ENCODE peak calls at places on chromosomes 7 and 10, in nine cellular contexts. One of them, this sample, is unnamed.

GRCh38 chr10:44922826-44923545 is 11.8 kb downstream of the TMEM72 start:
- DNase-seq in activated CD4-positive, alpha-beta T cell treated with anti-CD3 and anti-CD28 coated beads, Interleukin-2, amount 50 U/mL, for 4 hours: no peak
- DNase-seq in D341Med: no peak
- DNase-seq in activated gamma-delta T cell treated with Interleukin-2 at 50 U/mL for 16 hours: no peak
- DNase-seq in lung: no peak
- DNase-seq in fibroblast of lung: no peak
- DNase-seq in endothelial cell: no peak
- DNase-seq in Calu3: no peak
- DNase-seq in neural progenitor cell: no peak
- DNase-seq in this sample: no peak

GRCh38 chr7:28151965-28152364 is 28.6 kb downstream of the JAZF1 start:
- DNase-seq in activated CD4-positive, alpha-beta T cell treated with anti-CD3 and anti-CD28 coated beads, Interleukin-2, amount 50 U/mL, for 4 hours: no peak
- DNase-seq in D341Med: no peak
- DNase-seq in activated gamma-delta T cell treated with Interleukin-2 at 50 U/mL for 16 hours: no peak
- DNase-seq in lung: no peak
- DNase-seq in fibroblast of lung: peak
- DNase-seq in endothelial cell: no peak
- DNase-seq in Calu3: no peak
- DNase-seq in neural progenitor cell: no peak
- DNase-seq in this sample: no peak

GRCh38 chr7:57868771-57869483 is 418.9 kb downstream of the ZNF716 start:
- DNase-seq in activated CD4-positive, alpha-beta T cell treated with anti-CD3 and anti-CD28 coated beads, Interleukin-2, amount 50 U/mL, for 4 hours: no peak
- DNase-seq in D341Med: peak
- DNase-seq in activated gamma-delta T cell treated with Interleukin-2 at 50 U/mL for 16 hours: no peak
- DNase-seq in lung: no peak
- DNase-seq in fibroblast of lung: no peak
- DNase-seq in endothelial cell: no peak
- DNase-seq in Calu3: no peak
- DNase-seq in neural progenitor cell: no peak
- DNase-seq in this sample: no peak

GRCh38 chr10:129501652-129502436 is 34.8 kb downstream of the MGMT start:
- DNase-seq in activated CD4-positive, alpha-beta T cell treated with anti-CD3 and anti-CD28 coated beads, Interleukin-2, amount 50 U/mL, for 4 hours: no peak
- DNase-seq in D341Med: no peak
- DNase-seq in activated gamma-delta T cell treated with Interleukin-2 at 50 U/mL for 16 hours: no peak
- DNase-seq in lung: no peak
- DNase-seq in fibroblast of lung: no peak
- DNase-seq in endothelial cell: no peak
- DNase-seq in Calu3: no peak
- DNase-seq in neural progenitor cell: no peak
- DNase-seq in this sample: no peak

GRCh38 chr7:157564518-157565177 is 227.8 kb downstream of the DNAJB6 start:
- DNase-seq in activated CD4-positive, alpha-beta T cell treated with anti-CD3 and anti-CD28 coated beads, Interleukin-2, amount 50 U/mL, for 4 hours: no peak
- DNase-seq in D341Med: no peak
- DNase-seq in activated gamma-delta T cell treated with Interleukin-2 at 50 U/mL for 16 hours: no peak
- DNase-seq in lung: no peak
- DNase-seq in fibroblast of lung: peak
- DNase-seq in endothelial cell: no peak
- DNase-seq in Calu3: no peak
- DNase-seq in neural progenitor cell: no peak
- DNase-seq in this sample: no peak

GRCh38 chr10:31358688-31359330 is 39.8 kb downstream of the ZEB1 start:
- DNase-seq in activated CD4-positive, alpha-beta T cell treated with anti-CD3 and anti-CD28 coated beads, Interleukin-2, amount 50 U/mL, for 4 hours: no peak
- DNase-seq in D341Med: no peak
- DNase-seq in activated gamma-delta T cell treated with Interleukin-2 at 50 U/mL for 16 hours: no peak
- DNase-seq in lung: no peak
- DNase-seq in fibroblast of lung: peak
- DNase-seq in endothelial cell: no peak
- DNase-seq in Calu3: no peak
- DNase-seq in neural progenitor cell: no peak
- DNase-seq in this sample: no peak

GRCh38 chr7:4461511-4461910 is 220.6 kb upstream of the FOXK1 start:
- DNase-seq in activated CD4-positive, alpha-beta T cell treated with anti-CD3 and anti-CD28 coated beads, Interleukin-2, amount 50 U/mL, for 4 hours: no peak
- DNase-seq in D341Med: no peak
- DNase-seq in activated gamma-delta T cell treated with Interleukin-2 at 50 U/mL for 16 hours: no peak
- DNase-seq in lung: no peak
- DNase-seq in fibroblast of lung: no peak
- DNase-seq in endothelial cell: no peak
- DNase-seq in Calu3: no peak
- DNase-seq in neural progenitor cell: no peak
- DNase-seq in this sample: no peak

GRCh38 chr10:93921338-93921737 is 27.6 kb downstream of the SLC35G1 start:
- DNase-seq in activated CD4-positive, alpha-beta T cell treated with anti-CD3 and anti-CD28 coated beads, Interleukin-2, amount 50 U/mL, for 4 hours: no peak
- DNase-seq in D341Med: peak
- DNase-seq in activated gamma-delta T cell treated with Interleukin-2 at 50 U/mL for 16 hours: peak
- DNase-seq in lung: no peak
- DNase-seq in fibroblast of lung: no peak
- DNase-seq in endothelial cell: peak
- DNase-seq in Calu3: peak
- DNase-seq in neural progenitor cell: peak
- DNase-seq in this sample: no peak

GRCh38 chr10:44125879-44126675 is 258.8 kb downstream of the CXCL12 start:
- DNase-seq in activated CD4-positive, alpha-beta T cell treated with anti-CD3 and anti-CD28 coated beads, Interleukin-2, amount 50 U/mL, for 4 hours: no peak
- DNase-seq in D341Med: no peak
- DNase-seq in activated gamma-delta T cell treated with Interleukin-2 at 50 U/mL for 16 hours: no peak
- DNase-seq in lung: no peak
- DNase-seq in fibroblast of lung: peak
- DNase-seq in endothelial cell: no peak
- DNase-seq in Calu3: no peak
- DNase-seq in neural progenitor cell: no peak
- DNase-seq in this sample: no peak

GRCh38 chr7:128915271-128915819 is 4.8 kb upstream of the KCP start:
- DNase-seq in activated CD4-positive, alpha-beta T cell treated with anti-CD3 and anti-CD28 coated beads, Interleukin-2, amount 50 U/mL, for 4 hours: no peak
- DNase-seq in D341Med: no peak
- DNase-seq in activated gamma-delta T cell treated with Interleukin-2 at 50 U/mL for 16 hours: no peak
- DNase-seq in lung: no peak
- DNase-seq in fibroblast of lung: no peak
- DNase-seq in endothelial cell: no peak
- DNase-seq in Calu3: no peak
- DNase-seq in neural progenitor cell: peak
- DNase-seq in this sample: no peak

GRCh38 chr10:18400201-18400910 is 251.0 kb downstream of the NSUN6 start:
- DNase-seq in activated CD4-positive, alpha-beta T cell treated with anti-CD3 and anti-CD28 coated beads, Interleukin-2, amount 50 U/mL, for 4 hours: no peak
- DNase-seq in D341Med: peak
- DNase-seq in activated gamma-delta T cell treated with Interleukin-2 at 50 U/mL for 16 hours: no peak
- DNase-seq in lung: no peak
- DNase-seq in fibroblast of lung: peak
- DNase-seq in endothelial cell: no peak
- DNase-seq in Calu3: peak
- DNase-seq in neural progenitor cell: peak
- DNase-seq in this sample: no peak

GRCh38 chr10:97686962-97687784 is at the start of gene AVPI1:
- DNase-seq in activated CD4-positive, alpha-beta T cell treated with anti-CD3 and anti-CD28 coated beads, Interleukin-2, amount 50 U/mL, for 4 hours: peak
- DNase-seq in D341Med: peak
- DNase-seq in activated gamma-delta T cell treated with Interleukin-2 at 50 U/mL for 16 hours: peak
- DNase-seq in lung: peak
- DNase-seq in fibroblast of lung: peak
- DNase-seq in endothelial cell: peak
- DNase-seq in Calu3: peak
- DNase-seq in neural progenitor cell: peak
- DNase-seq in this sample: peak

GRCh38 chr10:62037890-62038608 is 136.6 kb downstream of the ARID5B start:
- DNase-seq in activated CD4-positive, alpha-beta T cell treated with anti-CD3 and anti-CD28 coated beads, Interleukin-2, amount 50 U/mL, for 4 hours: no peak
- DNase-seq in D341Med: no peak
- DNase-seq in activated gamma-delta T cell treated with Interleukin-2 at 50 U/mL for 16 hours: no peak
- DNase-seq in lung: no peak
- DNase-seq in fibroblast of lung: no peak
- DNase-seq in endothelial cell: no peak
- DNase-seq in Calu3: peak
- DNase-seq in neural progenitor cell: no peak
- DNase-seq in this sample: no peak

GRCh38 chr10:63236113-63236935 is 103.2 kb downstream of the NRBF2 start:
- DNase-seq in activated CD4-positive, alpha-beta T cell treated with anti-CD3 and anti-CD28 coated beads, Interleukin-2, amount 50 U/mL, for 4 hours: no peak
- DNase-seq in D341Med: no peak
- DNase-seq in activated gamma-delta T cell treated with Interleukin-2 at 50 U/mL for 16 hours: no peak
- DNase-seq in lung: no peak
- DNase-seq in fibroblast of lung: peak
- DNase-seq in endothelial cell: no peak
- DNase-seq in Calu3: peak
- DNase-seq in neural progenitor cell: no peak
- DNase-seq in this sample: no peak

GRCh38 chr7:43244232-43244631 is 131.8 kb downstream of the HECW1 start:
- DNase-seq in activated CD4-positive, alpha-beta T cell treated with anti-CD3 and anti-CD28 coated beads, Interleukin-2, amount 50 U/mL, for 4 hours: no peak
- DNase-seq in D341Med: no peak
- DNase-seq in activated gamma-delta T cell treated with Interleukin-2 at 50 U/mL for 16 hours: no peak
- DNase-seq in lung: no peak
- DNase-seq in fibroblast of lung: no peak
- DNase-seq in endothelial cell: no peak
- DNase-seq in Calu3: no peak
- DNase-seq in neural progenitor cell: no peak
- DNase-seq in this sample: no peak

GRCh38 chr10:69647819-69648218 is 17.8 kb downstream of the FAM241B start:
- DNase-seq in activated CD4-positive, alpha-beta T cell treated with anti-CD3 and anti-CD28 coated beads, Interleukin-2, amount 50 U/mL, for 4 hours: no peak
- DNase-seq in D341Med: no peak
- DNase-seq in activated gamma-delta T cell treated with Interleukin-2 at 50 U/mL for 16 hours: no peak
- DNase-seq in lung: no peak
- DNase-seq in fibroblast of lung: no peak
- DNase-seq in endothelial cell: no peak
- DNase-seq in Calu3: no peak
- DNase-seq in neural progenitor cell: no peak
- DNase-seq in this sample: no peak

GRCh38 chr7:68088894-68089293 is 1092.3 kb downstream of the TYW1 start:
- DNase-seq in activated CD4-positive, alpha-beta T cell treated with anti-CD3 and anti-CD28 coated beads, Interleukin-2, amount 50 U/mL, for 4 hours: no peak
- DNase-seq in D341Med: no peak
- DNase-seq in activated gamma-delta T cell treated with Interleukin-2 at 50 U/mL for 16 hours: no peak
- DNase-seq in lung: no peak
- DNase-seq in fibroblast of lung: no peak
- DNase-seq in endothelial cell: no peak
- DNase-seq in Calu3: no peak
- DNase-seq in neural progenitor cell: no peak
- DNase-seq in this sample: no peak

GRCh38 chr7:23895666-23896096 is 185.7 kb downstream of the STK31 start:
- DNase-seq in activated CD4-positive, alpha-beta T cell treated with anti-CD3 and anti-CD28 coated beads, Interleukin-2, amount 50 U/mL, for 4 hours: no peak
- DNase-seq in D341Med: no peak
- DNase-seq in activated gamma-delta T cell treated with Interleukin-2 at 50 U/mL for 16 hours: no peak
- DNase-seq in lung: no peak
- DNase-seq in fibroblast of lung: no peak
- DNase-seq in endothelial cell: no peak
- DNase-seq in Calu3: no peak
- DNase-seq in neural progenitor cell: no peak
- DNase-seq in this sample: no peak

GRCh38 chr10:33521062-33521461 is 186.6 kb upstream of the NRP1 start:
- DNase-seq in activated CD4-positive, alpha-beta T cell treated with anti-CD3 and anti-CD28 coated beads, Interleukin-2, amount 50 U/mL, for 4 hours: no peak
- DNase-seq in D341Med: no peak
- DNase-seq in activated gamma-delta T cell treated with Interleukin-2 at 50 U/mL for 16 hours: no peak
- DNase-seq in lung: no peak
- DNase-seq in fibroblast of lung: no peak
- DNase-seq in endothelial cell: no peak
- DNase-seq in Calu3: no peak
- DNase-seq in neural progenitor cell: no peak
- DNase-seq in this sample: no peak